ENCODE peak calls at places on chromosomes 6 and 20, in ten cellular contexts. S is CD8-positive, alpha-beta memory T cell; C is astrocyte; N is cardiac muscle cell; E is stomach; A is neural progenitor cell; W is osteoblast; Z is neuronal stem cell; T is DND-41; R is left lung. G is an unnamed sample. For H3K27me3 and H3K9me3, the result is how much of the 10 kb centered on the place peaks cover.

GRCh38 chr6:42745083-42745637 is 743 bp downstream of the TBCC start:
- DNase-seq in R (no peak), Z (peak), S (no peak), E (peak), W (peak), N (peak), C (no peak), T (peak), A (peak), G (no peak)

GRCh38 chr6:44278774-44279697 is 8.8 kb downstream of the TMEM151B start:
- DNase-seq in S (no peak), W (no peak), N (no peak), R (no peak), E (no peak), A (no peak), T (no peak), C (no peak), Z (no peak), G (no peak)

GRCh38 chr6:34465551-34466241 is at the start of gene PACSIN1:
- DNase-seq in A (peak), N (peak), S (no peak), T (no peak), R (no peak), W (peak), Z (peak), E (peak), C (no peak), G (no peak)

GRCh38 chr6:49097116-49097515 is 365.9 kb downstream of the MMUT start:
- DNase-seq in N (no peak), E (no peak), S (no peak), R (no peak), A (no peak), T (no peak), W (no peak), C (no peak), Z (no peak), G (no peak)

GRCh38 chr20:17895641-17896246 is 72.8 kb downstream of the SNX5 start:
- DNase-seq in T (no peak), N (peak), C (peak), R (peak), E (no peak), A (no peak), W (peak), S (no peak), Z (no peak), G (no peak)

GRCh38 chr6:111361648-111362047 is 121.4 kb downstream of the REV3L start:
- DNase-seq in T (peak), W (peak), S (no peak), A (peak), R (no peak), Z (peak), E (no peak), C (no peak), N (peak), G (no peak)

GRCh38 chr6:35521235-35521634 is 8.5 kb upstream of the TULP1 start:
- DNase-seq in Z (no peak), R (no peak), E (no peak), C (no peak), W (peak), A (no peak), S (no peak), T (no peak), N (no peak), G (no peak)

GRCh38 chr20:1876217-1876921 is 18.8 kb upstream of the SIRPA start:
- DNase-seq in C (no peak), E (no peak), A (no peak), R (no peak), S (no peak), Z (no peak), W (no peak), T (no peak), N (no peak), G (no peak)

GRCh38 chr20:5096463-5096862 is 23.3 kb downstream of the PCNA start:
- DNase-seq in N (no peak), T (no peak), Z (no peak), R (no peak), W (no peak), E (no peak), C (no peak), S (no peak), A (no peak), G (no peak)

GRCh38 chr20:36813784-36814136 is 40.2 kb upstream of the DSN1 start:
- DNase-seq in T (no peak), N (no peak), Z (no peak), C (no peak), S (no peak), E (no peak), R (no peak), A (no peak), W (peak), G (no peak)

GRCh38 chr6:146961831-146962230 is 242.4 kb upstream of the STXBP5 start:
- DNase-seq in W (no peak), A (no peak), R (no peak), T (no peak), Z (no peak), N (no peak), C (no peak), S (no peak), E (no peak), G (no peak)

GRCh38 chr20:18428490-18429173 is 38.2 kb downstream of the DZANK1 start:
- DNase-seq in E (peak), N (peak), R (no peak), S (no peak), Z (no peak), W (peak), T (no peak), A (no peak), C (no peak), G (no peak)

GRCh38 chr6:139135578-139136545 is 982 bp downstream of the HECA start:
- DNase-seq in N (peak), C (no peak), R (peak), A (peak), T (peak), S (peak), W (peak), E (peak), Z (no peak), G (no peak)

GRCh38 chr20:35883778-35884540 is 70.3 kb downstream of the SCAND1 start:
- DNase-seq in W (no peak), C (peak), S (peak), A (peak), R (no peak), T (peak), Z (peak), E (peak), N (peak), G (no peak)

GRCh38 chr6:112760831-112761230 is 413.7 kb downstream of the RFPL4B start:
- DNase-seq in N (no peak), T (no peak), R (no peak), Z (no peak), S (no peak), E (no peak), W (no peak), A (no peak), C (no peak), G (no peak)

GRCh38 chr6:3267162-3267561 is 8.4 kb downstream of the PSMG4 start:
- DNase-seq in T (no peak), N (no peak), W (no peak), Z (no peak), E (no peak), A (no peak), C (no peak), S (no peak), R (no peak), G (no peak)

GRCh38 chr20:17430515-17430914 is 100.7 kb downstream of the BFSP1 start:
- DNase-seq in A (no peak), T (no peak), C (no peak), W (no peak), Z (no peak), S (no peak), R (no peak), N (no peak), E (no peak), G (no peak)

GRCh38 chr20:23412026-23412425 is 9.3 kb downstream of the NAPB start:
- DNase-seq in S (no peak), T (no peak), N (no peak), A (no peak), W (no peak), C (no peak), R (no peak), Z (no peak), E (no peak), G (no peak)

GRCh38 chr6:66970373-66970772 is 1263.3 kb upstream of the EYS start:
- DNase-seq in W (no peak), E (no peak), N (no peak), R (no peak), Z (no peak), S (no peak), A (no peak), C (no peak), T (no peak), G (no peak)

GRCh38 chr6:112431803-112432202 is 84.7 kb downstream of the RFPL4B start:
- DNase-seq in T (no peak), N (no peak), Z (no peak), E (no peak), R (no peak), W (no peak), A (no peak), S (no peak), C (no peak), G (no peak)

GRCh38 chr6:33983109-33983475 is 162.8 kb downstream of the GRM4 start:
- DNase-seq in E (peak), A (no peak), R (no peak), S (no peak), W (peak), N (peak), C (no peak), T (no peak), Z (no peak), G (no peak)

GRCh38 chr6:127539292-127539691 is 20.2 kb upstream of the MTCL3 start:
- DNase-seq in A (no peak), E (no peak), S (peak), N (peak), Z (no peak), R (no peak), C (peak), W (no peak), T (no peak), G (no peak)

GRCh38 chr20:12928755-12929401 is 79.9 kb upstream of the SPTLC3 start:
- DNase-seq in R (no peak), N (peak), T (no peak), A (no peak), E (no peak), Z (no peak), W (peak), S (no peak), C (peak), G (no peak)

GRCh38 chr6:11139051-11139960 is 27.8 kb upstream of the ERVFRD-1 start:
- DNase-seq in W (peak), N (peak), Z (no peak), S (no peak), C (peak), E (no peak), T (no peak), A (no peak), R (no peak), G (no peak)

GRCh38 chr20:50848341-50848808 is 53.5 kb downstream of the BCAS4 start:
- DNase-seq in A (no peak), T (no peak), C (no peak), E (peak), Z (no peak), N (peak), W (peak), S (no peak), R (no peak), G (no peak)

GRCh38 chr6:14283600-14284235 is 166.1 kb downstream of the CD83 start:
- DNase-seq in E (no peak), N (no peak), A (peak), R (no peak), W (no peak), Z (no peak), C (no peak), T (no peak), S (no peak), G (peak)

GRCh38 chr6:36929607-36930006 is 24.9 kb upstream of the PI16 start:
- DNase-seq in T (no peak), E (no peak), C (peak), W (peak), S (no peak), A (no peak), Z (no peak), N (peak), R (no peak), G (no peak)

GRCh38 chr6:7819641-7820040 is 90.9 kb downstream of the TXNDC5 start:
- DNase-seq in Z (no peak), S (no peak), C (peak), T (no peak), W (peak), E (no peak), N (peak), R (no peak), A (no peak), G (no peak)

DNA sequence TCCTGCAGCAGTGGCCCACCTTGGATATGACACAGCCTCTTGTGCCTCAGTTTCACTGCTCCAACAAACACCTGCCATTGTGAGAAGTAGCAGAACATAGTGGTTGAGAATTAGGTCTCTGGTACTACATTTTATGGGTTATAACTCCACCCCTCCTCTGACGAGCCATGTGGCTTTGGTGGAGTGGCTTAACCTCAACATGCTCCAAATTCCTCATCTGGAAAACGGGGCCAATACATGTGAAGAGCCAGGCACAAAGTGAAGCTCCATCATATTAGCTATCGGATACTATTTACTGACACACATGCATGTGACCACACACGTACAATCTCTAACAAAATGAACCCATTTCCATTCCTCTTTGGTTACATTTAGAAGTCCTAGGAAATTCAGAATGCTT is 8.4 kb upstream of the KIZ start:
- DNase-seq in W (no peak), C (no peak), S (no peak), E (no peak), T (no peak), A (no peak), R (no peak), N (no peak), Z (no peak), G (no peak)
- H3K27me3 ChIP-seq in W (under half), C (under half), S (under half), E (under half), T (under half), A (under half), R (under half), N (under half), Z (under half), G (under half)

GRCh38 chr6:131954099-131954774 is 3.1 kb upstream of the CCN2 start:
- DNase-seq in E (no peak), W (peak), A (no peak), S (no peak), N (peak), T (no peak), Z (no peak), R (no peak), C (peak), G (no peak)

GRCh38 chr6:131952886-131953509 is 1.8 kb upstream of the CCN2 start:
- DNase-seq in E (no peak), N (no peak), W (no peak), R (no peak), T (no peak), S (no peak), A (no peak), C (no peak), Z (no peak), G (no peak)

GRCh38 chr6:131955192-131955591 is 4.0 kb upstream of the CCN2 start:
- DNase-seq in R (no peak), S (no peak), W (no peak), N (no peak), T (no peak), Z (no peak), A (no peak), C (no peak), E (no peak), G (no peak)

GRCh38 chr6:131955876-131956275 is 4.7 kb upstream of the CCN2 start:
- DNase-seq in W (no peak), S (no peak), T (no peak), C (no peak), E (no peak), R (no peak), N (no peak), Z (no peak), A (no peak), G (no peak)

GRCh38 chr6:131954775-131955107 is 3.6 kb upstream of the CCN2 start:
- DNase-seq in R (no peak), N (peak), W (peak), Z (no peak), T (no peak), E (peak), A (no peak), C (peak), S (no peak), G (no peak)
- H3K4me3 ChIP-seq in R (no peak), N (no peak), W (peak), Z (no peak), T (no peak), E (peak), A (no peak), C (peak), S (no peak), G (no peak)

DNA sequence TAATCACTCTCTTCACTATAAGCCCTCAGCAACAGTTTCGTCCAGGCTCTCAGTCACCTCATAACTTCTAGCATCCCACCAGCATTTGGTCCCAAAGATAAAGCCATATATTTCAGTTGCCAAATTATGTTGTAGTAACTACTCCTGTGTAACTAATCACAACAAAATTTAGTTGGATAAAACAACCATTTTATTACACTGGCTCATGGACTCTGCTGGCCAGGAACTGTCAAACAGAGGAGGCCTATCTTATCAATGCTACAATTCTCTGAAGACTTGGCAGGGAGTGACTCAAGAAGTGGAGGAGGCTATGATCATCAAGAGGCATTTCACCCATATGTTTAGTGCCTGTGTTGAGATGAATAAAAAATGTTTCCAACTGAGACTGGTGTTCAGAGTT is 1082.3 kb upstream of the GJE1 start:
- DNase-seq in Z (no peak), W (no peak), C (peak), R (no peak), T (no peak), E (no peak), A (no peak), N (peak), S (no peak), G (no peak)
- H3K9me3 ChIP-seq in Z (under half), W (under half), C (under half), R (under half), T (under half), E (under half), A (under half), N (under half), S (under half), G (under half)

DNA sequence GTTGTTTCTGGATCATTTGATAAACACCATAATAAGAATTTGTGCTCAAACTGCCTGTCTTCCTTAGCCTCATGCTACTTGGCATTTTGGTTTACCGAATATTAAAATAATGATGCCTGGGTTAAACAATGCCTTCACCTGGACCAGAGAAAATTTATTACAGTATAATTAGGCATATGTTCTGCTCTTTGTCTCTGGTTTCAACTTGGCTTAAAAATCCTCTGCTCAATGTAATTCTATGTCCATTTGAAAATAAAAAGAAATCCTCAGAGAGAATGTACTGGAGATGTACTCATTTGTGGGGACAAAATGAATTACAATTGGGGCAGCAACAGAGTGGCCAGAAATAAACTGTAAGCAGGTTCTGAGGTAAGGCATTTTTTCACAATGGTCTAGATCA is 95.0 kb downstream of the DST start:
- DNase-seq in R (no peak), W (no peak), T (no peak), Z (no peak), S (no peak), E (no peak), A (no peak), N (no peak), C (no peak), G (no peak)
- H3K27me3 ChIP-seq in R (under half), W (under half), T (under half), Z (under half), S (under half), E (under half), A (under half), N (under half), C (under half), G (under half)

DNA sequence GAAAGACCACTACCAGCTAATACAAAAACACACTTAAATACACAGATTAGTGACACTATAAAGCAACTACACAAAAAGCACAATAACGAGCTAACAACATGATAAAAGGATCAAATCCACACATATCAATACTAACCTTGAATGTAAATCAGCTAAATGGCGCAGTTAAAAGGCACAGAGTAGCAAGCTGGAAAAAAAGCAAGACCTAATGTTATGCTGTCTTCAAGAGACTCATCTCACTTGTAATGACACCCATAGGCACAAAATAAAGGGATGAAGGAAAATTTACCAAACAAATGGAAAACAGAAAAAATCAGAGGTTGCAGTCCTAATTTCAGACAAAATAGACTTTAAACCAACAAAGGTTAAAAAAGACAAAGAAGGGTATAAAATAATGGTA is 86.3 kb downstream of the NUS1 start:
- DNase-seq in T (no peak), E (no peak), Z (no peak), R (no peak), N (no peak), C (no peak), W (no peak), S (no peak), A (no peak), G (no peak)
- H3K4me3 ChIP-seq in T (no peak), E (no peak), Z (no peak), R (no peak), N (no peak), C (no peak), W (no peak), S (no peak), A (no peak), G (no peak)

GRCh38 chr6:169093770-169094553 is 159.7 kb downstream of the THBS2 start:
- DNase-seq in T (no peak), C (no peak), Z (no peak), N (no peak), E (no peak), A (no peak), W (no peak), S (no peak), R (no peak), G (no peak)

GRCh38 chr6:169096326-169096882 is 157.2 kb downstream of the THBS2 start:
- DNase-seq in R (no peak), E (no peak), N (no peak), C (no peak), T (no peak), W (no peak), S (no peak), Z (no peak), A (no peak), G (peak)

GRCh38 chr6:169097336-169098052 is 156.2 kb downstream of the THBS2 start:
- DNase-seq in W (peak), N (peak), T (no peak), R (no peak), A (peak), Z (peak), E (no peak), S (no peak), C (peak), G (no peak)

GRCh38 chr6:169093121-169093723 is 160.4 kb downstream of the THBS2 start:
- DNase-seq in R (no peak), W (no peak), Z (no peak), S (no peak), A (no peak), E (no peak), N (no peak), T (no peak), C (no peak), G (no peak)

DNA sequence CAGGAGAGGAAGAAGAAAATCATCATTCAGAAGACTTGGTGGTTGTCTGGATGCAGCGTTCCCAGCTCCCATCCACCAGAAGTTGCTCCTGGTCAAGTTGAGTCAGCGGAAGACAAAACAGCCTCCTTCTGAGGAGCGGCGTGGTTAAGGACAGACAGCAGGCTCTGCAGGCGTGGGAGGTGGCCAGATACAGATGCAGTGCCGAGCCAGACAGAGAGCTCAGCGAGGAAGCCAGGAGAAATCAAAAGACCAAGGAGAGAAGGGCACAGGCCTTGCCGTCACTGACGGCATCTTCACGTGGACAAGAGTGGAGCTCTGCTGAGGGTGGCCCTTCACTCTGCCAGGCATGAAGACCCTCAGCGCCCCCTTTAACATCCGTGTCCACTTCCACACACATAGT is 158.5 kb downstream of the THBS2 start:
- DNase-seq in C (no peak), Z (no peak), A (no peak), S (no peak), E (no peak), N (no peak), R (no peak), W (no peak), T (no peak), G (no peak)
- H3K9me3 ChIP-seq in C (under half), Z (under half), A (under half), S (under half), E (under half), N (under half), R (under half), W (under half), T (under half), G (under half)

GRCh38 chr6:160337301-160337700 is 10.9 kb upstream of the SLC22A3 start:
- DNase-seq in R (no peak), N (peak), E (no peak), W (no peak), A (no peak), S (no peak), Z (no peak), C (peak), T (no peak), G (no peak)
- H3K27me3 ChIP-seq in R (under half), N (under half), E (under half), W (under half), A (under half), S (under half), Z (under half), C (under half), T (under half), G (under half)